ENCODE peak calls at places on chromosome 1, in seven cellular contexts. X is transverse colon, Z is stomach, T is Panc1, P is sigmoid colon, A is endothelial cell of umbilical vein, Q is prostate gland. J is an unnamed sample.

GRCh38 chr1:69196071-69196470 is 371.7 kb upstream of the LRRC7 start:
- DNase-seq in A (no peak), X (no peak), Q (no peak), Z (no peak), P (no peak), T (no peak), J (no peak)

GRCh38 chr1:16091296-16091695 is 17.8 kb upstream of the FAM131C start:
- DNase-seq in Q (peak; percentile 91), X (no peak), A (no peak), P (no peak), T (no peak), Z (peak; percentile 38), J (no peak)

GRCh38 chr1:151156515-151156819 is at the start of gene TNFAIP8L2:
- DNase-seq in P (peak; percentile 75), Z (peak; percentile 54), A (no peak), X (peak; percentile 74), Q (no peak), T (no peak), J (peak; percentile 44)

GRCh38 chr1:169115891-169116585 is 9.5 kb downstream of the ATP1B1 start:
- DNase-seq in P (peak; percentile 77), Q (peak; percentile 55), T (no peak), Z (peak; percentile 86), X (peak; percentile 80), A (no peak), J (peak; percentile 37)

GRCh38 chr1:2496087-2496622 is 20.1 kb downstream of the PLCH2 start:
- DNase-seq in Z (no peak), Q (no peak), X (peak; percentile 19), P (no peak), A (no peak), T (no peak), J (no peak)

GRCh38 chr1:39954261-39954869 is 580 bp upstream of the MFSD2A start:
- DNase-seq in Z (no peak), X (no peak), T (no peak), Q (no peak), A (no peak), P (no peak), J (no peak)

GRCh38 chr1:44693159-44693558 is 18.6 kb downstream of the ARMH1 start:
- DNase-seq in X (no peak), Z (no peak), A (no peak), P (no peak), T (no peak), Q (no peak), J (no peak)

GRCh38 chr1:121458291-121459048 is 273.7 kb downstream of the SRGAP2C start:
- DNase-seq in X (no peak), P (no peak), T (no peak), A (no peak), Z (no peak), Q (no peak), J (no peak)

GRCh38 chr1:197356723-197357533 is 88.9 kb downstream of the CRB1 start:
- DNase-seq in Q (no peak), A (peak; percentile 49), Z (no peak), P (no peak), T (peak; percentile 25), X (no peak), J (peak; percentile 72)

GRCh38 chr1:14037101-14037807 is 337.3 kb downstream of the PRDM2 start:
- DNase-seq in X (no peak), A (no peak), Z (no peak), T (no peak), P (no peak), Q (no peak), J (no peak)

GRCh38 chr1:111887875-111888274 is 101.6 kb downstream of the KCND3 start:
- DNase-seq in Z (no peak), T (no peak), Q (no peak), A (no peak), P (no peak), X (no peak), J (no peak)
- H3K27ac ChIP-seq in Z (no peak overlapping the region), T (no peak overlapping the region), Q (no peak overlapping the region), A (no peak overlapping the region), P (no peak overlapping the region), X (no peak overlapping the region), J (no peak overlapping the region)

GRCh38 chr1:152479792-152480595 is 30.6 kb upstream of the LCE5A start:
- DNase-seq in X (peak; percentile 64), Q (no peak), P (no peak), A (no peak), T (no peak), Z (peak; percentile 54), J (peak; percentile 83)
- TF ChIP-seq CTCF in X (no peak), Q (no peak), P (no peak), A (peak; percentile 57), T (peak; percentile 77), Z (no peak), J (peak; percentile 61)

GRCh38 chr1:3623441-3624150 is 1.2 kb upstream of the TPRG1L start:
- DNase-seq in Q (no peak), T (no peak), A (no peak), X (no peak), P (no peak), Z (no peak), J (peak; percentile 52)

GRCh38 chr1:3627515-3628253 is 2.9 kb downstream of the TPRG1L start:
- DNase-seq in T (no peak), P (no peak), X (no peak), Q (no peak), A (no peak), Z (no peak), J (no peak)

GRCh38 chr1:3620708-3621107 is 4.1 kb upstream of the TPRG1L start:
- DNase-seq in T (no peak), P (no peak), Q (no peak), A (no peak), Z (no peak), X (no peak), J (no peak)

GRCh38 chr1:3625151-3625907 is 514 bp downstream of the TPRG1L start:
- DNase-seq in Q (peak; percentile 39), P (peak; percentile 75), X (peak; percentile 72), Z (peak; percentile 70), T (no peak), A (peak; percentile 71), J (peak; percentile 60)

GRCh38 chr1:3624194-3625136 is at the start of gene TPRG1L:
- DNase-seq in X (peak; percentile 99), Z (peak; percentile 99), Q (peak; percentile 99), T (peak; percentile 57), A (peak; percentile 97), P (peak; percentile 99), J (peak; percentile 99)
- TF ChIP-seq POLR2AphosphoS5 in X (peak; percentile 77), Z (peak; percentile 91), Q (peak; percentile 97), T (no peak), A (peak; percentile 15), P (peak; percentile 80), J (peak; percentile 35)

DNA sequence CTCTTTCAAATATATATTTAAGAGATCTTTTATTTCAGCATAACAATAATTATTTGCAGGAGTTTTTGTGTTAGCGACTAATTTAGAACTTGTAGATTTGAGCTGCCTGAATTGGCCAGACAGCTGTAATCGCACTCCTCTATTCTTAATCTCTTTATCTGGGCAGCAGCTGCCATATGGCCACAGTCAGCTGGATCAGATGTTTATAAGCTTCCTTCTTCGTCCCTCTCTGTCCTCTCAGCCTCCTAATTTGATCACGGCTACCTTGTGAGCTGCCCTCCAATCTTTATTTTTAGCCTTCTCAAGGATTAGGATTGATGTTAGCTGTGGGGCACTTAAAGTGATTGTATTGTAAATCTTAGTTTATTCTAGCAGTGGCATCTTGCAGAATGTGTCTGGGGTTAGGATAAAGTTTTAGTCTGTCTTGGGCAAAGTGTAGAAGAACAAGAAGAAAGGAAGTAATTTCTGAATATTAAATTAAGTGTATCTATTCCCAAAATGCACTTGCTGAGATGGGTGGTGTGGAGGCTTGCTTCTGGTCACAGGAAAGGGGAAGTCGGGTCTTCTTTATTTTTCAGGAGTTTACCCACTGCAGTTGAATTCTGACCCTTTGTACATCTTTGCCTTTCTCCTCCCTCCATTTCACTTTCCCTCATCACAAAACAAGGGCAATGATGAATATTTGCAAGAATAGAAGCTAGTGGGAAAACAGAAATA is 1.1 kb downstream of the ZBTB18 start:
- DNase-seq in X (no peak), T (no peak), Z (no peak), P (no peak), A (peak; percentile 56), Q (no peak), J (no peak)
- H3K27ac ChIP-seq in X (peak overlapping the region; percentile 35), T (no peak overlapping the region), Z (peak overlapping the region; percentile 98), P (peak overlapping the region; percentile 92), A (no peak overlapping the region), Q (no peak overlapping the region), J (no peak overlapping the region)

GRCh38 chr1:247078315-247079140 is at the start of gene ZNF670:
- DNase-seq in X (peak; percentile 97), Z (peak; percentile 96), Q (peak; percentile 96), A (peak; percentile 96), T (peak; percentile 91), P (peak; percentile 98), J (peak; percentile 100)
- TF ChIP-seq CTCF in X (no peak), Z (no peak), Q (no peak), A (no peak), T (no peak), P (no peak), J (peak; percentile 47)

GRCh38 chr1:240508950-240509349 is 103.0 kb downstream of the GREM2 start:
- DNase-seq in P (no peak), A (no peak), Q (no peak), T (no peak), Z (no peak), X (no peak), J (no peak)

GRCh38 chr1:240503558-240503957 is 108.4 kb downstream of the GREM2 start:
- DNase-seq in Z (no peak), T (no peak), X (no peak), A (no peak), Q (no peak), P (no peak), J (no peak)

GRCh38 chr1:240506176-240506575 is 105.8 kb downstream of the GREM2 start:
- DNase-seq in Z (no peak), X (no peak), Q (no peak), T (no peak), A (no peak), P (no peak), J (no peak)

GRCh38 chr1:240511789-240512188 is 100.2 kb downstream of the GREM2 start:
- DNase-seq in Z (no peak), T (no peak), X (no peak), A (no peak), P (no peak), Q (no peak), J (no peak)

DNA sequence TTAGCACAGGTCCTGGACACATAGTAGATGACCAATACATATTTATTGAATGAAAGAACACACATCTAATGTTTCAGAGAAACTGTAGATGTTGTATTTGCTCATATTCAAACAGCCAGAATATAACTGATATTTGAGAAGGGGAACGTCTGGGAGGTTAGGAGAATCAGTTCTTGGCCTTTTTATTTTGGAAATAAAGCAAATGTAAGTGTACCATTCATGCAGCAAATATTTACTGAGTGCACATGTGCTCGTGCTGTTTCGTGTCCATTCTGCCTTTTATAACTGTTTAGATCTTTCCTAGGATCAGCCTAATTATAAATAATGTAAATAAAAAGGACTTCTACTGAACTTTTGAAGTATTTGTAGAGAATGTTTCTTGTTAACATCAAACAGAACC is 103.8 kb downstream of the GREM2 start:
- DNase-seq in T (no peak), A (no peak), X (no peak), P (no peak), Q (no peak), Z (no peak), J (no peak)
- TF ChIP-seq POLR2AphosphoS5 in T (no peak), A (no peak), X (no peak), P (no peak), Q (no peak), Z (no peak), J (no peak)